ENCODE peak calls at places on chromosomes 4 and X, in ten cellular contexts. D is ascending aorta, C is lower lobe of right lung, S is fibroblast of mammary gland, L is HL-60, O is brain microvascular endothelial cell, A is osteocyte, P is pancreas, G is NB4, T is lung. M is an unnamed sample.

GRCh38 chr4:180993179-180993841 is 1249.9 kb upstream of the TENM3 start:
- DNase-seq in C (no peak), L (no peak), D (no peak), A (no peak), P (no peak), S (no peak), T (no peak), G (no peak), O (no peak), M (no peak)

GRCh38 chr4:92035666-92036065 is 268.1 kb upstream of the GRID2 start:
- DNase-seq in P (no peak), S (no peak), C (no peak), D (no peak), O (no peak), T (no peak), L (no peak), A (no peak), G (peak), M (no peak)

GRCh38 chr4:8703401-8703696 is 110.8 kb downstream of the CPZ start:
- DNase-seq in C (no peak), L (no peak), G (no peak), S (no peak), A (no peak), O (no peak), T (no peak), D (no peak), P (no peak), M (no peak)

GRCh38 chr4:56979674-56980073 is 978 bp downstream of the POLR2B start:
- DNase-seq in C (no peak), O (peak), T (no peak), G (peak), D (no peak), P (no peak), S (peak), A (no peak), L (peak), M (peak)

GRCh38 chr4:123809864-123810263 is 413.3 kb downstream of the SPRY1 start:
- DNase-seq in G (no peak), O (no peak), P (no peak), D (no peak), L (no peak), S (no peak), C (no peak), T (no peak), A (no peak), M (no peak)

GRCh38 chr4:88616275-88616996 is 24.2 kb downstream of the HERC3 start:
- DNase-seq in S (peak), L (no peak), G (no peak), D (no peak), P (no peak), T (no peak), O (peak), A (no peak), C (no peak), M (no peak)

GRCh38 chrX:120671963-120672362 is 42.1 kb upstream of the C1GALT1C1 start:
- DNase-seq in G (no peak), C (no peak), A (no peak), T (no peak), D (no peak), L (no peak), O (peak), P (no peak), S (no peak), M (no peak)

GRCh38 chrX:14673764-14674163 is 144.4 kb downstream of the GLRA2 start:
- DNase-seq in T (no peak), D (no peak), P (no peak), G (peak), L (no peak), S (peak), O (peak), C (no peak), A (no peak), M (no peak)

GRCh38 chr4:99811117-99811516 is 5.5 kb upstream of the DAPP1 start:
- DNase-seq in S (no peak), L (no peak), D (no peak), G (no peak), O (no peak), P (no peak), C (no peak), T (no peak), A (no peak), M (no peak)

GRCh38 chr4:99810536-99810935 is 6.1 kb upstream of the DAPP1 start:
- DNase-seq in A (no peak), C (no peak), S (no peak), O (no peak), L (no peak), G (no peak), D (no peak), T (no peak), P (no peak), M (no peak)

GRCh38 chr4:99808260-99808857 is 8.3 kb upstream of the DAPP1 start:
- DNase-seq in S (peak), D (no peak), G (peak), A (no peak), C (peak), L (peak), P (peak), T (peak), O (peak), M (peak)

GRCh38 chr4:99809326-99809725 is 7.3 kb upstream of the DAPP1 start:
- DNase-seq in P (no peak), C (no peak), S (no peak), O (no peak), L (no peak), A (no peak), G (no peak), D (no peak), T (no peak), M (no peak)

DNA sequence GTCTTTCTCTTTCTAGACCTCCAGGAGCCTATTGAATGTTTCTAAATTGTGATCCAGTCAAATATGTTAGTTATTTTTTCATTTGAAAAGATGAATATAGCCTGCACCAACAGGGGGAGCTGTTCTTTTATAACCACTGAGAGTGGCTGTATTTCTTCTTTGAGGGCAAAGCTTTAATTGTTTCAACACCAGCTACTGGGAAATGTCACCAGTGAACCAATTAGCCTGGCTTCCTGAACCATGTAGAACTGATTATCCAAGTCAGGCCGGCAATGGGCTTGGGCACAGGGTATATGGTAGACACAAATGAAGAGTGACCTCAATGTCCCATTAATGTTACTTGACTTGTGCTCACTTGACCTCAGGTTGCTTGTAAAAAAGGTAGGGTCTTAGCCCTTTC is 4.8 kb upstream of the DAPP1 start:
- DNase-seq in G (peak), A (no peak), S (peak), L (peak), T (peak), C (no peak), D (no peak), O (peak), P (no peak), M (no peak)
- TF ChIP-seq CTCF in G (peak), A (peak), S (peak), L (peak), T (peak), C (peak), D (peak), O (peak), P (peak), M (peak)

GRCh38 chrX:140510306-140510676 is 5.4 kb upstream of the SOX3 start:
- DNase-seq in G (no peak), C (no peak), O (no peak), A (no peak), L (no peak), P (no peak), D (no peak), S (no peak), T (no peak), M (no peak)
- TF ChIP-seq CTCF in G (no peak), C (no peak), O (peak), A (no peak), L (no peak), P (no peak), D (no peak), S (no peak), T (no peak), M (peak)

GRCh38 chrX:39953879-39954278 is 143.9 kb downstream of the BCOR start:
- DNase-seq in P (peak), L (no peak), A (no peak), D (no peak), S (peak), G (no peak), O (peak), C (peak), T (peak), M (no peak)

GRCh38 chrX:39958850-39959249 is 138.9 kb downstream of the BCOR start:
- DNase-seq in T (no peak), S (no peak), P (no peak), L (no peak), D (no peak), C (no peak), G (no peak), O (no peak), A (no peak), M (no peak)

GRCh38 chrX:39957816-39958561 is 139.8 kb downstream of the BCOR start:
- DNase-seq in D (no peak), C (no peak), S (peak), O (peak), P (peak), T (no peak), A (no peak), L (no peak), G (no peak), M (no peak)

GRCh38 chrX:39955621-39956020 is 142.1 kb downstream of the BCOR start:
- DNase-seq in G (peak), P (peak), O (no peak), C (no peak), L (peak), D (no peak), S (no peak), A (no peak), T (no peak), M (no peak)

GRCh38 chrX:39956803-39957394 is 140.9 kb downstream of the BCOR start:
- DNase-seq in G (peak), C (no peak), S (no peak), L (no peak), T (no peak), O (no peak), D (no peak), A (no peak), P (peak), M (no peak)
- TF ChIP-seq CTCF in G (no peak), C (no peak), S (no peak), L (no peak), T (no peak), O (no peak), D (no peak), A (no peak), P (no peak), M (no peak)

GRCh38 chrX:54597728-54598127 is 67.7 kb downstream of the GNL3L start:
- DNase-seq in D (no peak), O (no peak), C (no peak), G (no peak), S (no peak), T (no peak), P (no peak), A (no peak), L (no peak), M (no peak)
- TF ChIP-seq CTCF in D (no peak), O (no peak), C (no peak), G (no peak), S (no peak), T (no peak), P (no peak), A (no peak), L (no peak), M (no peak)

GRCh38 chr4:6783111-6783981 is 819 bp downstream of the KIAA0232 start:
- DNase-seq in L (peak), P (peak), G (peak), O (peak), D (peak), A (peak), T (peak), S (peak), C (peak), M (peak)
- TF ChIP-seq CTCF in L (no peak), P (no peak), G (peak), O (peak), D (peak), A (peak), T (no peak), S (no peak), C (peak), M (no peak)

DNA sequence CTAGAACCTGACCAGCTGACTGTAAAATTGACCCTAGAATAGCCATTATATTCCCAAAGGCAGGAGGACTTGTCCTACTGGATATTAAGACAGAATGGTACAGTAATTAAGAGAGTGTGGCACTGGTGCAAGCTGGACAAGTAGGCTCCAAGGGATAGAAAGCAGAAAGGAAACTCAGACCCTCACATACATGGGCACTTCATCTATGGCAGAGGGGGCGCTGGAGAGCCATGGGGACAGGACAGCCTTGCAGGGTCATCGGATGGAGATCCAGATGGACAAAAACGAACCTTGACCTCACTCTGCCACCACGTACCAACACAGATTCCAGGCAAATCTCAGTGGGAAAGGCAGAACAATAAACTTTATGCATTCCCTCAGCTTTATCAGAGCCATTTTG is 40.6 kb downstream of the GAB3 start:
- DNase-seq in A (no peak), G (no peak), L (no peak), T (no peak), C (no peak), O (no peak), S (no peak), D (no peak), P (no peak), M (no peak)
- TF ChIP-seq CTCF in A (no peak), G (peak), L (no peak), T (no peak), C (no peak), O (peak), S (no peak), D (peak), P (no peak), M (no peak)

GRCh38 chrX:7164174-7164573 is 16.2 kb upstream of the PUDP start:
- DNase-seq in A (no peak), S (no peak), T (no peak), D (no peak), O (no peak), P (no peak), G (peak), C (no peak), L (no peak), M (no peak)
- TF ChIP-seq CTCF in A (no peak), S (no peak), T (no peak), D (no peak), O (no peak), P (no peak), G (no peak), C (no peak), L (no peak), M (no peak)

GRCh38 chr4:153131478-153132069 is 72.7 kb upstream of the TRIM2 start:
- DNase-seq in L (no peak), D (no peak), A (no peak), T (no peak), S (no peak), G (no peak), P (no peak), C (no peak), O (no peak), M (no peak)
- TF ChIP-seq CTCF in L (no peak), D (no peak), A (peak), T (no peak), S (no peak), G (no peak), P (no peak), C (no peak), O (peak), M (no peak)

GRCh38 chr4:55853484-55854046 is at the start of gene EXOC1:
- DNase-seq in C (peak), G (peak), S (peak), O (peak), D (peak), A (peak), L (peak), T (peak), P (peak), M (peak)
- TF ChIP-seq CTCF in C (no peak), G (no peak), S (no peak), O (no peak), D (no peak), A (no peak), L (no peak), T (no peak), P (no peak), M (no peak)